ENCODE peak calls at places on chromosome 19, in four cellular contexts. Y, O, R and H are unnamed samples.

GRCh38 chr19:11814707-11815050 is 606 bp downstream of the ZNF440 start:
- DNase-seq in Y (no peak), O (peak; percentile 6), R (no peak), H (peak; percentile 14)

GRCh38 chr19:9847087-9847671 is 12.1 kb downstream of the PIN1 start:
- DNase-seq in Y (no peak), O (no peak), R (no peak), H (no peak)

GRCh38 chr19:34235425-34235940 is 18.9 kb upstream of the GARRE1 start:
- DNase-seq in Y (no peak), O (no peak), R (no peak), H (no peak)

GRCh38 chr19:41924151-41925145 is 3.8 kb downstream of the ERFL start:
- DNase-seq in Y (no peak), O (no peak), R (no peak), H (no peak)

GRCh38 chr19:8607386-8607785 is 3.1 kb downstream of the ADAMTS10 start:
- DNase-seq in Y (no peak), O (no peak), R (no peak), H (no peak)

GRCh38 chr19:11152318-11153062 is 3.1 kb downstream of the SPC24 start:
- DNase-seq in Y (no peak), O (no peak), R (no peak), H (no peak)

GRCh38 chr19:1085676-1086442 is 9.3 kb downstream of the POLR2E start:
- DNase-seq in Y (no peak), O (no peak), R (no peak), H (no peak)

GRCh38 chr19:55596304-55596703 is 3.0 kb downstream of the FIZ1 start:
- DNase-seq in Y (no peak), O (no peak), R (no peak), H (no peak)

GRCh38 chr19:38837656-38838121 is 6.1 kb upstream of the ECH1 start:
- DNase-seq in Y (no peak), O (no peak), R (no peak), H (no peak)

GRCh38 chr19:54325194-54325621 is 12.2 kb upstream of the LILRA5 start:
- DNase-seq in Y (peak; percentile 4), O (peak; percentile 37), R (peak; percentile 61), H (peak; percentile 38)